ENCODE peak calls at places on chromosome 14, in seven cellular contexts. G, Y, X, V, T, Z and L are unnamed samples.

GRCh38 chr14:86802726-86803125 is 1190.3 kb downstream of the GALC start:
- DNase-seq in G (no peak), Y (peak; percentile 21), X (no peak), V (no peak), T (no peak), Z (no peak), L (no peak)

GRCh38 chr14:59103396-59103795 is 85.1 kb upstream of the DAAM1 start:
- DNase-seq in G (peak; percentile 21), Y (peak; percentile 56), X (no peak), V (no peak), T (no peak), Z (no peak), L (no peak)

GRCh38 chr14:71478542-71478941 is 453.7 kb upstream of the RGS6 start:
- DNase-seq in G (peak; percentile 54), Y (peak; percentile 14), X (no peak), V (no peak), T (no peak), Z (no peak), L (no peak)

GRCh38 chr14:105465209-105466031 is 9.2 kb upstream of the CRIP2 start:
- DNase-seq in G (no peak), Y (no peak), X (no peak), V (no peak), T (peak; percentile 61), Z (no peak), L (no peak)

GRCh38 chr14:94679106-94679819 is 67.1 kb downstream of the SERPINA3 start:
- DNase-seq in G (no peak), Y (peak; percentile 17), X (peak; percentile 12), V (no peak), T (no peak), Z (no peak), L (no peak)

GRCh38 chr14:30849354-30849753 is 25.0 kb upstream of the COCH start:
- DNase-seq in G (no peak), Y (no peak), X (no peak), V (no peak), T (no peak), Z (no peak), L (no peak)

GRCh38 chr14:50531595-50532501 is 521 bp downstream of the MAP4K5 start:
- DNase-seq in G (peak; percentile 54), Y (peak; percentile 41), X (peak; percentile 90), V (peak; percentile 50), T (peak; percentile 24), Z (peak; percentile 79), L (peak; percentile 47)

GRCh38 chr14:41830679-41831078 is 224.0 kb downstream of the LRFN5 start:
- DNase-seq in G (peak; percentile 72), Y (peak; percentile 96), X (no peak), V (no peak), T (no peak), Z (no peak), L (no peak)

GRCh38 chr14:51869426-51870113 is 9.2 kb downstream of the GNG2 start:
- DNase-seq in G (no peak), Y (no peak), X (no peak), V (no peak), T (no peak), Z (no peak), L (no peak)

GRCh38 chr14:68104518-68104917 is 284.9 kb downstream of the RAD51B start:
- DNase-seq in G (peak; percentile 85), Y (peak; percentile 69), X (no peak), V (no peak), T (no peak), Z (no peak), L (no peak)

GRCh38 chr14:88986146-88986841 is 161.8 kb downstream of the TTC8 start:
- DNase-seq in G (peak; percentile 86), Y (peak; percentile 78), X (no peak), V (no peak), T (no peak), Z (no peak), L (no peak)

GRCh38 chr14:104517426-104517825 is 62.1 kb upstream of the C14orf180 start:
- DNase-seq in G (no peak), Y (no peak), X (no peak), V (no peak), T (no peak), Z (no peak), L (no peak)

GRCh38 chr14:50366589-50366988 is 30.1 kb downstream of the CDKL1 start:
- DNase-seq in G (no peak), Y (no peak), X (no peak), V (no peak), T (no peak), Z (no peak), L (no peak)

GRCh38 chr14:39382463-39382862 is 49.8 kb downstream of the FBXO33 start:
- DNase-seq in G (no peak), Y (no peak), X (no peak), V (no peak), T (no peak), Z (no peak), L (no peak)

DNA sequence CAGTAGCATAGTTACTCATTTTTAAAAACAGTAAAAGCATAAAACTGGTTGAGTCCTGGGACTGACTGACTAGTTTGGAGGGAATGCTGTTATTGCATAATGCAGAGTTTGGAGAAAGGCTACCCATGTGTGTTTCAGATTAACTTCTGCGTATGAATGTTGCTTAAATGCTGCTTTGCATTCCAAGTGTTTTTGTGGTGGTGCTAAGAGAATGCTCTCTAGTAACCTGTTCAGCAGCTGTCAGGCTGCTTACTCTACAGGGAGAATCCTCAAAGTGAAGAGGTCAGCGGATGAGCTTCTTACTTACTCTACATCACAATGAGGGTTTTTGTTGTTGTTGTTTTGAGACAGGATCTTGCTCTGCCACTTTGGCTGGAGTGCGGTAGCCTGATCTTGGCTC is 4.3 kb downstream of the DLST start:
- DNase-seq in G (peak; percentile 94), Y (peak; percentile 92), X (no peak), V (no peak), T (peak; percentile 33), Z (peak; percentile 71), L (no peak)
- H3K4me1 ChIP-seq in G (peaks cover 19% of the 10 kb centered on the region), Y (peaks cover 32% of the 10 kb centered on the region), X (peaks cover 66% of the 10 kb centered on the region), V (peaks cover 50% of the 10 kb centered on the region), T (peaks cover 49% of the 10 kb centered on the region), Z (peaks cover 27% of the 10 kb centered on the region), L (peaks cover 18% of the 10 kb centered on the region)

DNA sequence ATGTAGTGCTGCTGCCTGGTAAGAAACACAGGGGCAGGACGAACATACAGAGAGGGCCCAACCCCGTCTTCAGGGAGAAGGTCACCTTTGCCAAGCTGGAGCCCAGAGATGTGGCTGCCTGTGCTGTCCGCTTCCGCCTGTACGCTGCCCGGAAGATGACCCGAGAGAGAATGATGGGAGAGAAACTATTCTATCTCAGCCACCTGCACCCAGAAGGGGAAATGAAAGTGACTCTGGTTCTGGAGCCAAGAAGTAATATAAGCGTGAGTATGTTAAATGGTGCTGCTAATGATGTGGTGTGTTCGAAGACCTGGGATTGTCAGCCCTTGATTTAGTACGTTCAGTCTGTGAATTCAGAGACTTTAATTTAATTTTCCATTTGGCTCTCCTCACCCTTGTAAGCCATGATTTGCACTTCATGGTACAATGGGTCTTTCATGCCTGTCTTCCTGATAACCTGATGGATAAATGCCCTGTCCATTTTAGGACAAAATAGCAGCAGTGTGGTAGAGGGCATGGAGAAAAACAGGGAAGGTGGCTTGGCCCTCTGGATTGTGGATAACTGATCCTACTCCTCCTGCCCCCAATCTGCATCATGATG is 318.9 kb downstream of the SNAPC1 start:
- DNase-seq in G (no peak), Y (no peak), X (peak; percentile 80), V (no peak), T (no peak), Z (no peak), L (no peak)
- H3K4me1 ChIP-seq in G (no peaks in the 10 kb centered on the region), Y (no peaks in the 10 kb centered on the region), X (peaks cover 54% of the 10 kb centered on the region), V (no peaks in the 10 kb centered on the region), T (no peaks in the 10 kb centered on the region), Z (peaks cover 26% of the 10 kb centered on the region), L (no peaks in the 10 kb centered on the region)

DNA sequence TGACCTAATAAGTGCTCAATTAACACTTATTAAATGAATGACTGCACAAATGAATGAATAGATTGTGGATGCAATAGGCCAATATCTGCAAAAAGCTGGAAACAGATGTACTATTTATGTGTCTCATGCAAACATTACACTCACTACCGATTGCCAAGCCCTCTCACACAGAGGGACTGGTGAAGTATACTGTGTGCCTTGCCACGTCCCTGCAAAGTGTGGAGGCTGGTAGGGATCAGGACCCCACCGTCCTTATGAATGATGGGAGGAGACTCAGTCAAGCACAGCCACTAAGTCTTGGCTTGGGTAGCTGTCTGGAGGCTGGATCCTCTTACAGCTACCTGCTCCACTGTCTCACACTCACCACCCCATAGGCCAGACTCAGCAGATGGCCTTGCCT is 3.9 kb upstream of the TUNAR start:
- DNase-seq in G (no peak), Y (no peak), X (no peak), V (no peak), T (no peak), Z (no peak), L (no peak)
- H3K4me1 ChIP-seq in G (peaks cover 4% of the 10 kb centered on the region), Y (no peaks in the 10 kb centered on the region), X (peaks cover 14% of the 10 kb centered on the region), V (peaks cover 14% of the 10 kb centered on the region), T (no peaks in the 10 kb centered on the region), Z (peaks cover 8% of the 10 kb centered on the region), L (no peaks in the 10 kb centered on the region)

GRCh38 chr14:56902413-56902812 is 92.1 kb upstream of the OTX2 start:
- DNase-seq in G (no peak), Y (no peak), X (no peak), V (no peak), T (no peak), Z (peak; percentile 67), L (no peak)

GRCh38 chr14:56905282-56905681 is 95.0 kb upstream of the OTX2 start:
- DNase-seq in G (no peak), Y (no peak), X (no peak), V (no peak), T (no peak), Z (no peak), L (no peak)

GRCh38 chr14:56899829-56900228 is 89.5 kb upstream of the OTX2 start:
- DNase-seq in G (no peak), Y (no peak), X (no peak), V (no peak), T (no peak), Z (peak; percentile 58), L (no peak)

DNA sequence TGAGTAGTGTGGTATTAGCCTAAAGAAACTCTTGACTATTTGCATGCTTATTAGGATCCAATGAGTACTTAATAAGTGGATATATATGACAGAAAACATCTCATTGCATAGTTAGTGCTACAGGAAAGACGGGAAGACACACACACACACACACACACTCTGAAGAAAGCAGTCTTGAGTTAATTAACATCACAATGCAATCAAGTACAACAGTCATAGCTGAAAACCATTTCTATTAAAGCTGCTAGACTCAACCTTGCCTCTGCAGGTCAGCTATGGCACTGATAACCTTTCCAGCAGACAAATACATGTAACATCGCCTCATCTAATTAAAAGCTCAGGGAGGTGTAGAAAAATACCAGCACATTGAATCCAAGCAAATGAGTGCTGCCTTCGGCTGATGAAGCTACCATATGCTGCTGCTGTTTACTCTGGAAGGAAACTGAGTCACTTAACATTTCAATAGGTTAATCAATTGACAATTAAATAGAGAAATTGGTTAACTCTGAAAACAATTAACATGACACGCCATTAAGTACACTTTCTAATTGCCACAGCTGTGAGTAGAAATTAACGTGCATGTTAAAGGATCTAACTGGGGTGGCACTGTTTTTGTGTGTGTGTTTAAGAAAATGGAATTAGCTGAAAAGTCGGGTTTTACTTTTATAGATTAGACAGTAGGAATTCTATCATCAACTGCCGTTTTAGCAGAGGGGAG is 93.2 kb upstream of the OTX2 start:
- DNase-seq in G (no peak), Y (no peak), X (no peak), V (no peak), T (no peak), Z (peak; percentile 26), L (no peak)
- H3K4me1 ChIP-seq in G (peaks cover 8% of the 10 kb centered on the region), Y (no peaks in the 10 kb centered on the region), X (no peaks in the 10 kb centered on the region), V (no peaks in the 10 kb centered on the region), T (no peaks in the 10 kb centered on the region), Z (peaks cover 65% of the 10 kb centered on the region), L (no peaks in the 10 kb centered on the region)

GRCh38 chr14:55572578-55572977 is 7.4 kb upstream of the KTN1 start:
- DNase-seq in G (peak; percentile 43), Y (no peak), X (no peak), V (no peak), T (no peak), Z (no peak), L (no peak)
- H3K4me1 ChIP-seq in G (peaks cover 31% of the 10 kb centered on the region), Y (no peaks in the 10 kb centered on the region), X (no peaks in the 10 kb centered on the region), V (no peaks in the 10 kb centered on the region), T (no peaks in the 10 kb centered on the region), Z (peaks cover 6% of the 10 kb centered on the region), L (peaks cover 14% of the 10 kb centered on the region)